ENCODE peak calls at places on chromosomes 3 and 15, in eight cellular contexts. One of them, this sample, is unnamed.

GRCh38 chr3:42632146-42632545 is 21.4 kb upstream of the ZBTB47 start:
- DNase-seq in neural crest cell: no peak
- DNase-seq in dermis microvascular lymphatic vessel endothelial cell: no peak
- DNase-seq in lower leg skin: no peak
- DNase-seq in sciatic nerve: no peak
- DNase-seq in ovary: no peak
- DNase-seq in Peyer's patch: no peak
- DNase-seq in stimulated activated CD8-positive, alpha-beta memory T cell treated with anti-CD3 and anti-CD28 coated beads, Interleukin-7, amount 100 ng/mL, for 1 hour: no peak
- DNase-seq in this sample: no peak

GRCh38 chr3:100650651-100651611 is 41.5 kb downstream of the ADGRG7 start:
- DNase-seq in sciatic nerve: no peak
- DNase-seq in stimulated activated CD8-positive, alpha-beta memory T cell treated with anti-CD3 and anti-CD28 coated beads, Interleukin-7, amount 100 ng/mL, for 1 hour: no peak
- DNase-seq in ovary: no peak
- DNase-seq in lower leg skin: peak
- DNase-seq in Peyer's patch: no peak
- DNase-seq in dermis microvascular lymphatic vessel endothelial cell: peak
- DNase-seq in neural crest cell: no peak
- DNase-seq in this sample: peak

GRCh38 chr3:138078901-138079344 is 36.5 kb downstream of the DZIP1L start:
- DNase-seq in dermis microvascular lymphatic vessel endothelial cell: no peak
- DNase-seq in stimulated activated CD8-positive, alpha-beta memory T cell treated with anti-CD3 and anti-CD28 coated beads, Interleukin-7, amount 100 ng/mL, for 1 hour: no peak
- DNase-seq in Peyer's patch: no peak
- DNase-seq in ovary: no peak
- DNase-seq in lower leg skin: no peak
- DNase-seq in neural crest cell: no peak
- DNase-seq in sciatic nerve: no peak
- DNase-seq in this sample: no peak

GRCh38 chr15:81069909-81070308 is 64.2 kb upstream of the CFAP161 start:
- DNase-seq in stimulated activated CD8-positive, alpha-beta memory T cell treated with anti-CD3 and anti-CD28 coated beads, Interleukin-7, amount 100 ng/mL, for 1 hour: no peak
- DNase-seq in dermis microvascular lymphatic vessel endothelial cell: peak
- DNase-seq in neural crest cell: no peak
- DNase-seq in sciatic nerve: no peak
- DNase-seq in Peyer's patch: no peak
- DNase-seq in ovary: no peak
- DNase-seq in lower leg skin: no peak
- DNase-seq in this sample: no peak

GRCh38 chr3:50573566-50574279 is 4.4 kb downstream of the HEMK1 start:
- DNase-seq in sciatic nerve: no peak
- DNase-seq in lower leg skin: no peak
- DNase-seq in ovary: no peak
- DNase-seq in Peyer's patch: peak
- DNase-seq in dermis microvascular lymphatic vessel endothelial cell: no peak
- DNase-seq in stimulated activated CD8-positive, alpha-beta memory T cell treated with anti-CD3 and anti-CD28 coated beads, Interleukin-7, amount 100 ng/mL, for 1 hour: peak
- DNase-seq in neural crest cell: no peak
- DNase-seq in this sample: no peak

GRCh38 chr15:43509923-43510229 is 7.5 kb upstream of the MAP1A start:
- DNase-seq in stimulated activated CD8-positive, alpha-beta memory T cell treated with anti-CD3 and anti-CD28 coated beads, Interleukin-7, amount 100 ng/mL, for 1 hour: no peak
- DNase-seq in sciatic nerve: no peak
- DNase-seq in Peyer's patch: no peak
- DNase-seq in ovary: no peak
- DNase-seq in neural crest cell: no peak
- DNase-seq in lower leg skin: no peak
- DNase-seq in dermis microvascular lymphatic vessel endothelial cell: no peak
- DNase-seq in this sample: no peak

GRCh38 chr3:16084887-16085286 is 89.6 kb upstream of the GALNT15 start:
- DNase-seq in neural crest cell: no peak
- DNase-seq in sciatic nerve: no peak
- DNase-seq in Peyer's patch: no peak
- DNase-seq in stimulated activated CD8-positive, alpha-beta memory T cell treated with anti-CD3 and anti-CD28 coated beads, Interleukin-7, amount 100 ng/mL, for 1 hour: no peak
- DNase-seq in dermis microvascular lymphatic vessel endothelial cell: no peak
- DNase-seq in ovary: no peak
- DNase-seq in lower leg skin: no peak
- DNase-seq in this sample: no peak

GRCh38 chr3:178823140-178823539 is 248.5 kb downstream of the ZMAT3 start:
- DNase-seq in stimulated activated CD8-positive, alpha-beta memory T cell treated with anti-CD3 and anti-CD28 coated beads, Interleukin-7, amount 100 ng/mL, for 1 hour: no peak
- DNase-seq in sciatic nerve: no peak
- DNase-seq in Peyer's patch: no peak
- DNase-seq in ovary: peak
- DNase-seq in dermis microvascular lymphatic vessel endothelial cell: no peak
- DNase-seq in neural crest cell: no peak
- DNase-seq in lower leg skin: no peak
- DNase-seq in this sample: no peak

GRCh38 chr3:46472736-46473135 is 8.0 kb upstream of the LTF start:
- DNase-seq in ovary: no peak
- DNase-seq in Peyer's patch: no peak
- DNase-seq in neural crest cell: no peak
- DNase-seq in sciatic nerve: no peak
- DNase-seq in dermis microvascular lymphatic vessel endothelial cell: no peak
- DNase-seq in lower leg skin: no peak
- DNase-seq in stimulated activated CD8-positive, alpha-beta memory T cell treated with anti-CD3 and anti-CD28 coated beads, Interleukin-7, amount 100 ng/mL, for 1 hour: no peak
- DNase-seq in this sample: no peak

GRCh38 chr3:111809196-111809595 is 49.9 kb upstream of the PHLDB2 start:
- DNase-seq in ovary: no peak
- DNase-seq in sciatic nerve: no peak
- DNase-seq in lower leg skin: no peak
- DNase-seq in Peyer's patch: no peak
- DNase-seq in stimulated activated CD8-positive, alpha-beta memory T cell treated with anti-CD3 and anti-CD28 coated beads, Interleukin-7, amount 100 ng/mL, for 1 hour: no peak
- DNase-seq in dermis microvascular lymphatic vessel endothelial cell: no peak
- DNase-seq in neural crest cell: no peak
- DNase-seq in this sample: no peak

GRCh38 chr15:35305906-35306305 is 220.8 kb upstream of the NANOGP8 start:
- DNase-seq in stimulated activated CD8-positive, alpha-beta memory T cell treated with anti-CD3 and anti-CD28 coated beads, Interleukin-7, amount 100 ng/mL, for 1 hour: no peak
- DNase-seq in Peyer's patch: no peak
- DNase-seq in sciatic nerve: no peak
- DNase-seq in dermis microvascular lymphatic vessel endothelial cell: no peak
- DNase-seq in neural crest cell: no peak
- DNase-seq in ovary: no peak
- DNase-seq in lower leg skin: no peak
- DNase-seq in this sample: peak

GRCh38 chr3:192169332-192169915 is 557.9 kb downstream of the FGF12 start:
- DNase-seq in sciatic nerve: no peak
- DNase-seq in Peyer's patch: no peak
- DNase-seq in dermis microvascular lymphatic vessel endothelial cell: no peak
- DNase-seq in neural crest cell: no peak
- DNase-seq in stimulated activated CD8-positive, alpha-beta memory T cell treated with anti-CD3 and anti-CD28 coated beads, Interleukin-7, amount 100 ng/mL, for 1 hour: no peak
- DNase-seq in ovary: no peak
- DNase-seq in lower leg skin: no peak
- DNase-seq in this sample: no peak